ENCODE peak calls at places on chromosomes 1 and 21, in six cellular contexts. X is SK-N-SH, M is GM12891, E is GM12892, Z is K562, I is H1. W is an unnamed sample.
A peak's percentile ranks its signal among the peaks of the same experiment; 100 is the strongest.

GRCh38 chr21:22904385-22904784 is 1906.2 kb downstream of the NCAM2 start:
- DNase-seq in I (no peak), M (no peak), E (no peak), X (no peak), Z (no peak), W (no peak)

GRCh38 chr1:72412286-72412685 is 129.9 kb upstream of the NEGR1 start:
- DNase-seq in I (no peak), M (no peak), E (no peak), Z (no peak), X (no peak), W (no peak)

GRCh38 chr1:43277116-43277876 is 7.5 kb downstream of the TMEM125 start:
- DNase-seq in E (no peak), Z (no peak), I (no peak), X (no peak), M (no peak), W (no peak)

GRCh38 chr21:15968911-15969310 is 239.1 kb downstream of the USP25 start:
- DNase-seq in X (no peak), Z (no peak), I (no peak), M (no peak), E (no peak), W (no peak)

GRCh38 chr1:180197231-180197630 is 32.8 kb upstream of the LHX4 start:
- DNase-seq in I (no peak), M (no peak), Z (no peak), X (no peak), E (no peak), W (no peak)

GRCh38 chr1:114342376-114342775 is 168.6 kb downstream of the TRIM33 start:
- DNase-seq in M (no peak), X (no peak), I (peak; percentile 20), Z (no peak), E (no peak), W (no peak)

GRCh38 chr1:160429125-160429551 is 28.8 kb downstream of the VANGL2 start:
- DNase-seq in I (no peak), Z (peak; percentile 21), E (no peak), M (no peak), X (no peak), W (no peak)

GRCh38 chr1:180112979-180113650 is 41.6 kb upstream of the QSOX1 start:
- DNase-seq in E (no peak), X (no peak), I (no peak), M (no peak), Z (no peak), W (no peak)

GRCh38 chr1:39575191-39576015 is 1.2 kb downstream of the PABPC4 start:
- DNase-seq in X (peak; percentile 76), Z (peak; percentile 85), M (peak; percentile 32), E (peak; percentile 36), I (no peak), W (peak; percentile 16)

GRCh38 chr1:24127801-24128363 is 15.1 kb downstream of the IL22RA1 start:
- DNase-seq in E (no peak), Z (no peak), I (no peak), M (no peak), X (no peak), W (no peak)

GRCh38 chr1:18976096-18976495 is 19.6 kb upstream of the IFFO2 start:
- DNase-seq in I (no peak), E (no peak), M (no peak), Z (no peak), X (no peak), W (no peak)

GRCh38 chr1:198122693-198123092 is 34.1 kb upstream of the NEK7 start:
- DNase-seq in E (no peak), I (no peak), X (no peak), M (no peak), Z (peak; percentile 63), W (no peak)

GRCh38 chr1:218942421-218942820 is 231.3 kb upstream of the LYPLAL1 start:
- DNase-seq in X (no peak), M (no peak), E (no peak), I (no peak), Z (no peak), W (no peak)

GRCh38 chr1:50976111-50976889 is 6.3 kb downstream of the CDKN2C start:
- DNase-seq in E (no peak), M (no peak), Z (peak; percentile 62), I (peak; percentile 55), X (no peak), W (no peak)

GRCh38 chr1:41874350-41874749 is 44.4 kb downstream of the HIVEP3 start:
- DNase-seq in M (no peak), Z (no peak), E (no peak), I (no peak), X (no peak), W (no peak)

GRCh38 chr21:39568380-39568779 is 44.4 kb upstream of the B3GALT5 start:
- DNase-seq in Z (no peak), E (no peak), I (no peak), X (no peak), M (no peak), W (no peak)

GRCh38 chr21:33434770-33435360 is 31.7 kb downstream of the IFNGR2 start:
- DNase-seq in Z (peak; percentile 54), E (peak; percentile 71), I (no peak), X (no peak), M (peak; percentile 53), W (no peak)

GRCh38 chr21:46515109-46515508 is 56.4 kb downstream of the DIP2A start:
- DNase-seq in X (no peak), I (no peak), M (no peak), E (no peak), Z (no peak), W (no peak)

GRCh38 chr1:15938628-15939161 is 37.2 kb downstream of the ZBTB17 start:
- DNase-seq in M (no peak), I (no peak), E (no peak), Z (no peak), X (no peak), W (no peak)

GRCh38 chr21:41768371-41769042 is 1.7 kb upstream of the RIPK4 start:
- DNase-seq in M (no peak), X (peak; percentile 60), I (no peak), Z (peak; percentile 14), E (no peak), W (peak; percentile 95)

GRCh38 chr1:71964188-71964587 is 318.2 kb downstream of the NEGR1 start:
- DNase-seq in X (no peak), I (no peak), E (no peak), M (no peak), Z (no peak), W (no peak)

GRCh38 chr1:90074137-90074536 is 79.2 kb downstream of the ZNF326 start:
- DNase-seq in M (peak; percentile 3), X (no peak), I (no peak), E (no peak), Z (no peak), W (no peak)

GRCh38 chr1:8219530-8219929 is 98.4 kb upstream of the SLC45A1 start:
- DNase-seq in I (no peak), Z (no peak), X (no peak), M (no peak), E (no peak), W (no peak)

GRCh38 chr1:67838180-67838912 is 5.1 kb upstream of the GNG12 start:
- DNase-seq in M (no peak), X (peak; percentile 33), Z (no peak), I (no peak), E (no peak), W (no peak)

GRCh38 chr1:117567435-117567834 is 38.4 kb upstream of the TENT5C start:
- DNase-seq in E (no peak), M (no peak), X (no peak), I (peak; percentile 26), Z (no peak), W (no peak)

GRCh38 chr1:220451541-220451940 is 76.4 kb upstream of the MARK1 start:
- DNase-seq in X (no peak), I (no peak), Z (no peak), E (no peak), M (no peak), W (peak; percentile 13)

GRCh38 chr1:5999711-6000443 is 7.7 kb upstream of the NPHP4 start:
- DNase-seq in Z (no peak), X (no peak), E (no peak), M (no peak), I (no peak), W (no peak)

DNA sequence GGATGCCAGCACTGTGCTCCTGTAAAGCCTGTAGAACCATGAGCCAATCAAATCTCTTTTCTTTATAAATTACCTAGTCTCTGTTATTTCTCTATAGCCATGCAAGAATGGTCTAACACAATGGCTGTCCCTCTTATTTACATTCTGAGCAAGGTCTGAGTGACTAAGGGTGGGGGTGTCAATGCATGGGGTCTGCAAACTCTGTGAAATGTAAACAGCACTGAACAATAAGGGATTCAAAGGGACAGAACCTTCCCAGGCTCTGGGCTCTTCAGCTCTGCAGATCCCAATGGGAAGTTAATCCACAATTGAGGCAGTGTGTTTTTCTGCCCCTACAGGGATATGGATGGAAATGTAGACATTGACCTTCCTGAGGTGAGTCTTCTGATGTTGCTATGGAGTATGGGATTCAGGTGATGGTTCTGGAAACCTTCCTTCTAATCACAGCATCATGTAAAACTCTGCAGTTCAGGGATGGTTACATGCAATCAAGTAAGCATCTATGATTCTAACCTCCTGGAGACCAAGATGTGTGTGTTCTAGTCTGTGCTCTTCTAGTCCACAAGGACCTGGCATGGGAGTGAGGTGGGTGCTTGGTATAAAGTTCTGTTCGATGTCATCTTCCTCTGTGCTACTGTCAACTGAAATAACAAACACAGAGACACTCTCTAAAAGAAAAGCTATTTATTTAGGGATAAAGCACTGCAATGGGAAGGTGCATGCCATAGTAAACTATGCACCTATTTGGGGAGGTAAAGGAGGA is 38.6 kb downstream of the CAPN9 start:
- DNase-seq in I (no peak), M (no peak), E (no peak), X (no peak), Z (no peak), W (peak; percentile 86)
- TF ChIP-seq TAF1 in I (no peak), M (no peak), E (no peak), X (no peak), Z (no peak), W (no peak)

GRCh38 chr1:206854401-206855129 is 10.9 kb upstream of the IL20 start:
- DNase-seq in X (no peak), Z (no peak), I (no peak), E (no peak), M (no peak), W (no peak)
- TF ChIP-seq TAF1 in X (no peak), Z (no peak), I (no peak), E (no peak), M (no peak), W (no peak)

GRCh38 chr1:115648717-115649691 is 7.2 kb downstream of the VANGL1 start:
- DNase-seq in Z (peak; percentile 65), E (peak; percentile 32), I (no peak), M (peak; percentile 31), X (no peak), W (no peak)
- TF ChIP-seq TAF1 in Z (no peak), E (no peak), I (no peak), M (no peak), X (no peak), W (no peak)

GRCh38 chr1:3245344-3245743 is 176.3 kb downstream of the PRDM16 start:
- DNase-seq in E (no peak), X (no peak), I (no peak), Z (no peak), M (no peak), W (no peak)

GRCh38 chr1:3243304-3243703 is 174.3 kb downstream of the PRDM16 start:
- DNase-seq in Z (no peak), X (no peak), E (no peak), I (no peak), M (no peak), W (no peak)

GRCh38 chr1:3244025-3244424 is 175.0 kb downstream of the PRDM16 start:
- DNase-seq in M (no peak), E (no peak), I (no peak), X (no peak), Z (no peak), W (no peak)

GRCh38 chr1:3245768-3246167 is 176.8 kb downstream of the PRDM16 start:
- DNase-seq in M (no peak), E (no peak), Z (no peak), X (no peak), I (no peak), W (no peak)

GRCh38 chr1:3244539-3245315 is 175.7 kb downstream of the PRDM16 start:
- DNase-seq in X (no peak), Z (no peak), I (no peak), M (no peak), E (no peak), W (no peak)
- TF ChIP-seq TAF1 in X (no peak), Z (no peak), I (no peak), M (no peak), E (no peak), W (no peak)

W was measured in HepG2.